ENCODE peak calls at places on chromosomes 11 and 22, in seven cellular contexts. One of them, this sample, is unnamed.

GRCh38 chr11:119309953-119310681 is 6.8 kb downstream of the MCAM start:
- DNase-seq in IMR-90: no peak
- DNase-seq in breast epithelium: no peak
- DNase-seq in GM06990: no peak
- DNase-seq in dorsolateral prefrontal cortex: no peak
- DNase-seq in prostate gland: no peak
- DNase-seq in choroid plexus epithelial cell: no peak
- DNase-seq in this sample: no peak

GRCh38 chr11:72781313-72782080 is 12.3 kb downstream of the STARD10 start:
- DNase-seq in IMR-90: no peak
- DNase-seq in breast epithelium: no peak
- DNase-seq in GM06990: peak; percentile 44
- DNase-seq in dorsolateral prefrontal cortex: no peak
- DNase-seq in prostate gland: peak; percentile 31
- DNase-seq in choroid plexus epithelial cell: no peak
- DNase-seq in this sample: no peak

GRCh38 chr11:126394036-126394435 is 38.5 kb downstream of the ST3GAL4 start:
- DNase-seq in IMR-90: no peak
- DNase-seq in breast epithelium: no peak
- DNase-seq in GM06990: no peak
- DNase-seq in dorsolateral prefrontal cortex: no peak
- DNase-seq in prostate gland: no peak
- DNase-seq in choroid plexus epithelial cell: no peak
- DNase-seq in this sample: no peak

GRCh38 chr22:29715240-29715639 is 4.6 kb upstream of the CABP7 start:
- DNase-seq in IMR-90: no peak
- DNase-seq in breast epithelium: no peak
- DNase-seq in GM06990: no peak
- DNase-seq in dorsolateral prefrontal cortex: no peak
- DNase-seq in prostate gland: no peak
- DNase-seq in choroid plexus epithelial cell: no peak
- DNase-seq in this sample: no peak

GRCh38 chr11:19344661-19345518 is 104.1 kb upstream of the E2F8 start:
- DNase-seq in IMR-90: peak; percentile 24
- DNase-seq in breast epithelium: no peak
- DNase-seq in GM06990: peak; percentile 58
- DNase-seq in dorsolateral prefrontal cortex: peak; percentile 86
- DNase-seq in prostate gland: no peak
- DNase-seq in choroid plexus epithelial cell: peak; percentile 58
- DNase-seq in this sample: no peak

GRCh38 chr11:93537767-93538261 is 5.4 kb downstream of the SMCO4 start:
- DNase-seq in IMR-90: peak; percentile 47
- DNase-seq in breast epithelium: peak; percentile 64
- DNase-seq in GM06990: no peak
- DNase-seq in dorsolateral prefrontal cortex: peak; percentile 52
- DNase-seq in prostate gland: peak; percentile 45
- DNase-seq in choroid plexus epithelial cell: peak; percentile 58
- DNase-seq in this sample: no peak

GRCh38 chr11:76230392-76230791 is 24.1 kb upstream of the WNT11 start:
- DNase-seq in IMR-90: no peak
- DNase-seq in breast epithelium: no peak
- DNase-seq in GM06990: no peak
- DNase-seq in dorsolateral prefrontal cortex: no peak
- DNase-seq in prostate gland: no peak
- DNase-seq in choroid plexus epithelial cell: no peak
- DNase-seq in this sample: no peak

GRCh38 chr22:27488456-27489224 is 312.9 kb downstream of the MN1 start:
- DNase-seq in IMR-90: no peak
- DNase-seq in breast epithelium: no peak
- DNase-seq in GM06990: no peak
- DNase-seq in dorsolateral prefrontal cortex: no peak
- DNase-seq in prostate gland: no peak
- DNase-seq in choroid plexus epithelial cell: peak; percentile 28
- DNase-seq in this sample: no peak

GRCh38 chr11:70076461-70076931 is 1.6 kb upstream of the ANO1 start:
- DNase-seq in IMR-90: no peak
- DNase-seq in breast epithelium: no peak
- DNase-seq in GM06990: no peak
- DNase-seq in dorsolateral prefrontal cortex: peak; percentile 37
- DNase-seq in prostate gland: no peak
- DNase-seq in choroid plexus epithelial cell: no peak
- DNase-seq in this sample: no peak

GRCh38 chr22:29509298-29509697 is 29.3 kb downstream of the NEFH start:
- DNase-seq in IMR-90: no peak
- DNase-seq in breast epithelium: no peak
- DNase-seq in GM06990: no peak
- DNase-seq in dorsolateral prefrontal cortex: no peak
- DNase-seq in prostate gland: no peak
- DNase-seq in choroid plexus epithelial cell: no peak
- DNase-seq in this sample: no peak

GRCh38 chr11:103529217-103529684 is 420.0 kb downstream of the DYNC2H1 start:
- DNase-seq in IMR-90: peak; percentile 78
- DNase-seq in breast epithelium: no peak
- DNase-seq in GM06990: no peak
- DNase-seq in dorsolateral prefrontal cortex: no peak
- DNase-seq in prostate gland: no peak
- DNase-seq in choroid plexus epithelial cell: peak; percentile 58
- DNase-seq in this sample: no peak

GRCh38 chr22:40220316-40221054 is 42.8 kb downstream of the TNRC6B start:
- DNase-seq in IMR-90: no peak
- DNase-seq in breast epithelium: peak; percentile 66
- DNase-seq in GM06990: no peak
- DNase-seq in dorsolateral prefrontal cortex: no peak
- DNase-seq in prostate gland: peak; percentile 40
- DNase-seq in choroid plexus epithelial cell: no peak
- DNase-seq in this sample: no peak

GRCh38 chr22:23270798-23271596 is 90.7 kb downstream of the BCR start:
- DNase-seq in IMR-90: no peak
- DNase-seq in breast epithelium: no peak
- DNase-seq in GM06990: no peak
- DNase-seq in dorsolateral prefrontal cortex: no peak
- DNase-seq in prostate gland: no peak
- DNase-seq in choroid plexus epithelial cell: no peak
- DNase-seq in this sample: no peak

GRCh38 chr22:49372530-49373288 is 455.0 kb downstream of the BRD1 start:
- DNase-seq in IMR-90: no peak
- DNase-seq in breast epithelium: no peak
- DNase-seq in GM06990: no peak
- DNase-seq in dorsolateral prefrontal cortex: peak; percentile 59
- DNase-seq in prostate gland: peak; percentile 1
- DNase-seq in choroid plexus epithelial cell: no peak
- DNase-seq in this sample: no peak

GRCh38 chr11:64650923-64651523 is 60.0 kb downstream of the SLC22A12 start:
- DNase-seq in IMR-90: peak; percentile 19
- DNase-seq in breast epithelium: no peak
- DNase-seq in GM06990: no peak
- DNase-seq in dorsolateral prefrontal cortex: no peak
- DNase-seq in prostate gland: no peak
- DNase-seq in choroid plexus epithelial cell: peak; percentile 64
- DNase-seq in this sample: no peak

GRCh38 chr11:117923275-117923674 is 5.9 kb downstream of the TMPRSS13 start:
- DNase-seq in IMR-90: no peak
- DNase-seq in breast epithelium: no peak
- DNase-seq in GM06990: no peak
- DNase-seq in dorsolateral prefrontal cortex: peak; percentile 6
- DNase-seq in prostate gland: no peak
- DNase-seq in choroid plexus epithelial cell: no peak
- DNase-seq in this sample: no peak

GRCh38 chr11:7892059-7892699 is 38.9 kb downstream of the OR10A6 start:
- DNase-seq in IMR-90: peak; percentile 88
- DNase-seq in breast epithelium: no peak
- DNase-seq in GM06990: peak; percentile 28
- DNase-seq in dorsolateral prefrontal cortex: no peak
- DNase-seq in prostate gland: no peak
- DNase-seq in choroid plexus epithelial cell: peak; percentile 84
- DNase-seq in this sample: peak; percentile 10

DNA sequence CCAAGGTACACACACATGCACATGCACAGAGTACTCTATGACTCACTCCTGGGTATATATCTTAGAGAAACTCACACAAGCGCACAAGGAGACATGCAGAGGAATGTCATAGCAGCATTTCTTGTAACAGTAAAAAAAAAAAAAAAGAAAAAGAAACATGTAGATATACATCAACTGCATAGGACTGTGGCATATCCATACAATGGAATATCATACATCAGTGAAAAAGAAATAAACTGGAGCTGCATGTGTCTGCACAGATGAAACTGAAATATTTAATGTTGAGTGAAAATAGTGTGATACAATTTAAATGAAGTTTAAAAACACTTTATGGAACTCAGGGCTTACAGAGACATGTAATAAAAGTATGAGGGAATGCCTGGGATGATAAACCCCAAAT is 46.4 kb downstream of the SYT13 start:
- DNase-seq in IMR-90: no peak
- DNase-seq in breast epithelium: no peak
- DNase-seq in GM06990: no peak
- DNase-seq in dorsolateral prefrontal cortex: no peak
- DNase-seq in prostate gland: no peak
- DNase-seq in choroid plexus epithelial cell: no peak
- DNase-seq in this sample: no peak
- H3K4me3 ChIP-seq in IMR-90: no peak overlapping the region
- H3K4me3 ChIP-seq in breast epithelium: no peak overlapping the region
- H3K4me3 ChIP-seq in GM06990: no peak overlapping the region
- H3K4me3 ChIP-seq in dorsolateral prefrontal cortex: no peak overlapping the region
- H3K4me3 ChIP-seq in prostate gland: no peak overlapping the region
- H3K4me3 ChIP-seq in choroid plexus epithelial cell: no peak overlapping the region
- H3K4me3 ChIP-seq in this sample: no peak overlapping the region

GRCh38 chr11:44631831-44632230 is 66.4 kb downstream of the CD82 start:
- DNase-seq in IMR-90: no peak
- DNase-seq in breast epithelium: no peak
- DNase-seq in GM06990: no peak
- DNase-seq in dorsolateral prefrontal cortex: no peak
- DNase-seq in prostate gland: no peak
- DNase-seq in choroid plexus epithelial cell: no peak
- DNase-seq in this sample: no peak

GRCh38 chr11:44634401-44635281 is 69.2 kb downstream of the CD82 start:
- DNase-seq in IMR-90: peak; percentile 79
- DNase-seq in breast epithelium: no peak
- DNase-seq in GM06990: peak; percentile 62
- DNase-seq in dorsolateral prefrontal cortex: peak; percentile 85
- DNase-seq in prostate gland: peak; percentile 5
- DNase-seq in choroid plexus epithelial cell: peak; percentile 55
- DNase-seq in this sample: no peak

GRCh38 chr11:44630511-44631210 is 65.2 kb downstream of the CD82 start:
- DNase-seq in IMR-90: no peak
- DNase-seq in breast epithelium: no peak
- DNase-seq in GM06990: no peak
- DNase-seq in dorsolateral prefrontal cortex: no peak
- DNase-seq in prostate gland: peak; percentile 2
- DNase-seq in choroid plexus epithelial cell: no peak
- DNase-seq in this sample: no peak

GRCh38 chr11:44632466-44633123 is 67.1 kb downstream of the CD82 start:
- DNase-seq in IMR-90: no peak
- DNase-seq in breast epithelium: no peak
- DNase-seq in GM06990: no peak
- DNase-seq in dorsolateral prefrontal cortex: peak; percentile 62
- DNase-seq in prostate gland: peak; percentile 7
- DNase-seq in choroid plexus epithelial cell: peak; percentile 40
- DNase-seq in this sample: no peak

GRCh38 chr11:44633641-44634040 is 68.2 kb downstream of the CD82 start:
- DNase-seq in IMR-90: no peak
- DNase-seq in breast epithelium: no peak
- DNase-seq in GM06990: no peak
- DNase-seq in dorsolateral prefrontal cortex: peak; percentile 46
- DNase-seq in prostate gland: no peak
- DNase-seq in choroid plexus epithelial cell: no peak
- DNase-seq in this sample: no peak
- TF ChIP-seq CTCF in IMR-90: no peak
- TF ChIP-seq CTCF in breast epithelium: no peak
- TF ChIP-seq CTCF in GM06990: peak; percentile 35
- TF ChIP-seq CTCF in dorsolateral prefrontal cortex: peak; percentile 13
- TF ChIP-seq CTCF in prostate gland: no peak
- TF ChIP-seq CTCF in choroid plexus epithelial cell: peak; percentile 41
- TF ChIP-seq CTCF in this sample: peak; percentile 42

GRCh38 chr11:1763336-1763795 is 361 bp downstream of the CTSD start:
- DNase-seq in IMR-90: no peak
- DNase-seq in breast epithelium: no peak
- DNase-seq in GM06990: no peak
- DNase-seq in dorsolateral prefrontal cortex: no peak
- DNase-seq in prostate gland: no peak
- DNase-seq in choroid plexus epithelial cell: no peak
- DNase-seq in this sample: no peak

GRCh38 chr11:1761110-1761856 is 2.4 kb downstream of the CTSD start:
- DNase-seq in IMR-90: no peak
- DNase-seq in breast epithelium: no peak
- DNase-seq in GM06990: no peak
- DNase-seq in dorsolateral prefrontal cortex: no peak
- DNase-seq in prostate gland: no peak
- DNase-seq in choroid plexus epithelial cell: no peak
- DNase-seq in this sample: no peak

GRCh38 chr11:1760351-1761109 is 3.2 kb downstream of the CTSD start:
- DNase-seq in IMR-90: peak; percentile 52
- DNase-seq in breast epithelium: no peak
- DNase-seq in GM06990: no peak
- DNase-seq in dorsolateral prefrontal cortex: peak; percentile 87
- DNase-seq in prostate gland: no peak
- DNase-seq in choroid plexus epithelial cell: peak; percentile 72
- DNase-seq in this sample: no peak

GRCh38 chr11:1762537-1763302 is 1.0 kb downstream of the CTSD start:
- DNase-seq in IMR-90: no peak
- DNase-seq in breast epithelium: peak; percentile 77
- DNase-seq in GM06990: no peak
- DNase-seq in dorsolateral prefrontal cortex: no peak
- DNase-seq in prostate gland: peak; percentile 58
- DNase-seq in choroid plexus epithelial cell: peak; percentile 39
- DNase-seq in this sample: no peak

GRCh38 chr11:1761857-1762536 is 1.7 kb downstream of the CTSD start:
- DNase-seq in IMR-90: no peak
- DNase-seq in breast epithelium: no peak
- DNase-seq in GM06990: no peak
- DNase-seq in dorsolateral prefrontal cortex: no peak
- DNase-seq in prostate gland: no peak
- DNase-seq in choroid plexus epithelial cell: no peak
- DNase-seq in this sample: no peak
- H3K4me3 ChIP-seq in IMR-90: no peak overlapping the region
- H3K4me3 ChIP-seq in breast epithelium: peak overlapping the region; percentile 95
- H3K4me3 ChIP-seq in GM06990: no peak overlapping the region
- H3K4me3 ChIP-seq in dorsolateral prefrontal cortex: peak overlapping the region; percentile 100
- H3K4me3 ChIP-seq in prostate gland: peak overlapping the region; percentile 92
- H3K4me3 ChIP-seq in choroid plexus epithelial cell: peak overlapping the region; percentile 91
- H3K4me3 ChIP-seq in this sample: no peak overlapping the region

GRCh38 chr11:35143509-35144102 is 4.6 kb downstream of the CD44 start:
- DNase-seq in IMR-90: no peak
- DNase-seq in breast epithelium: no peak
- DNase-seq in GM06990: no peak
- DNase-seq in dorsolateral prefrontal cortex: no peak
- DNase-seq in prostate gland: no peak
- DNase-seq in choroid plexus epithelial cell: no peak
- DNase-seq in this sample: no peak

GRCh38 chr11:35141538-35141937 is 2.6 kb downstream of the CD44 start:
- DNase-seq in IMR-90: no peak
- DNase-seq in breast epithelium: peak; percentile 41
- DNase-seq in GM06990: no peak
- DNase-seq in dorsolateral prefrontal cortex: no peak
- DNase-seq in prostate gland: peak; percentile 85
- DNase-seq in choroid plexus epithelial cell: no peak
- DNase-seq in this sample: no peak

GRCh38 chr11:35141034-35141433 is 2.1 kb downstream of the CD44 start:
- DNase-seq in IMR-90: no peak
- DNase-seq in breast epithelium: no peak
- DNase-seq in GM06990: no peak
- DNase-seq in dorsolateral prefrontal cortex: no peak
- DNase-seq in prostate gland: no peak
- DNase-seq in choroid plexus epithelial cell: no peak
- DNase-seq in this sample: no peak

GRCh38 chr11:35144103-35144741 is 5.3 kb downstream of the CD44 start:
- DNase-seq in IMR-90: peak; percentile 84
- DNase-seq in breast epithelium: no peak
- DNase-seq in GM06990: peak; percentile 77
- DNase-seq in dorsolateral prefrontal cortex: no peak
- DNase-seq in prostate gland: peak; percentile 25
- DNase-seq in choroid plexus epithelial cell: peak; percentile 81
- DNase-seq in this sample: peak; percentile 88

GRCh38 chr11:35142481-35143207 is 3.7 kb downstream of the CD44 start:
- DNase-seq in IMR-90: peak; percentile 82
- DNase-seq in breast epithelium: no peak
- DNase-seq in GM06990: no peak
- DNase-seq in dorsolateral prefrontal cortex: no peak
- DNase-seq in prostate gland: no peak
- DNase-seq in choroid plexus epithelial cell: no peak
- DNase-seq in this sample: no peak
- TF ChIP-seq CTCF in IMR-90: no peak
- TF ChIP-seq CTCF in breast epithelium: no peak
- TF ChIP-seq CTCF in GM06990: peak; percentile 18
- TF ChIP-seq CTCF in dorsolateral prefrontal cortex: no peak
- TF ChIP-seq CTCF in prostate gland: no peak
- TF ChIP-seq CTCF in choroid plexus epithelial cell: peak; percentile 22
- TF ChIP-seq CTCF in this sample: peak; percentile 42

This sample was measured in GM12864.